ENCODE peak calls at places on chromosomes 16 and 17, in ten cellular contexts. Z, Q, L, V, U, K, P, E, I and R are unnamed samples.

GRCh38 chr17:16027708-16028584 is 28.3 kb downstream of the TTC19 start:
- DNase-seq in Q (no peak), E (peak; percentile 93), I (no peak), K (peak; percentile 10), Z (peak; percentile 84), U (no peak), L (peak; percentile 32), P (no peak), V (peak; percentile 98), R (no peak)

GRCh38 chr17:50923611-50924010 is 57.5 kb upstream of the TOB1 start:
- DNase-seq in Q (no peak), I (no peak), L (no peak), Z (no peak), K (no peak), U (peak; percentile 56), P (no peak), E (no peak), V (no peak), R (no peak)

GRCh38 chr17:81365148-81365600 is 30.1 kb upstream of the BAHCC1 start:
- DNase-seq in K (no peak), Q (no peak), P (peak; percentile 45), U (no peak), E (peak; percentile 74), Z (peak; percentile 78), I (peak; percentile 62), V (peak; percentile 82), L (peak; percentile 29), R (peak; percentile 86)

GRCh38 chr17:37488009-37488604 is 1.6 kb upstream of the DUSP14 start:
- DNase-seq in I (no peak), Q (no peak), V (peak; percentile 96), P (peak; percentile 79), U (peak; percentile 9), K (no peak), L (no peak), E (peak; percentile 96), Z (peak; percentile 96), R (no peak)

GRCh38 chr17:79633937-79634813 is 23.3 kb upstream of the RBFOX3 start:
- DNase-seq in V (no peak), I (no peak), Q (peak; percentile 6), P (no peak), Z (no peak), L (no peak), K (no peak), E (no peak), U (no peak), R (peak; percentile 26)

GRCh38 chr17:80263253-80264047 is 2.8 kb downstream of the RNF213 start:
- DNase-seq in I (peak; percentile 86), P (peak; percentile 85), V (peak; percentile 84), U (peak; percentile 52), E (peak; percentile 65), Z (peak; percentile 89), L (peak; percentile 85), K (peak; percentile 74), Q (peak; percentile 75), R (peak; percentile 97)

GRCh38 chr17:67546578-67547527 is 169.8 kb downstream of the PITPNC1 start:
- DNase-seq in P (no peak), U (no peak), K (no peak), V (no peak), Z (peak; percentile 86), L (no peak), Q (peak; percentile 60), I (no peak), E (no peak), R (peak; percentile 59)

GRCh38 chr16:78425957-78426590 is 326.6 kb downstream of the WWOX start:
- DNase-seq in Q (no peak), Z (no peak), K (no peak), P (no peak), U (no peak), I (no peak), L (no peak), V (no peak), E (no peak), R (no peak)

GRCh38 chr16:69195371-69196029 is 8.5 kb downstream of the SNTB2 start:
- DNase-seq in Z (no peak), P (peak; percentile 83), K (no peak), L (no peak), E (no peak), Q (no peak), V (no peak), U (no peak), I (no peak), R (no peak)

GRCh38 chr17:58493506-58493905 is 5.3 kb upstream of the HSF5 start:
- DNase-seq in E (no peak), P (no peak), U (no peak), Z (no peak), I (no peak), L (no peak), K (no peak), V (no peak), Q (no peak), R (no peak)

GRCh38 chr16:10776280-10776679 is 32.6 kb downstream of the NUBP1 start:
- DNase-seq in P (no peak), E (no peak), K (no peak), Q (no peak), V (no peak), Z (no peak), L (no peak), U (no peak), I (no peak), R (no peak)

GRCh38 chr16:11101695-11102522 is 154.1 kb downstream of the SOCS1 start:
- DNase-seq in K (no peak), V (no peak), Q (no peak), L (no peak), P (no peak), E (no peak), U (no peak), I (no peak), Z (peak; percentile 87), R (peak; percentile 10)

GRCh38 chr17:72399608-72400487 is 279.0 kb downstream of the SOX9 start:
- DNase-seq in Q (no peak), Z (no peak), U (no peak), V (no peak), L (no peak), E (no peak), I (no peak), P (peak; percentile 50), K (no peak), R (no peak)

GRCh38 chr16:24309222-24309905 is 53.2 kb downstream of the CACNG3 start:
- DNase-seq in Q (no peak), I (no peak), K (no peak), E (peak; percentile 4), V (peak; percentile 52), U (no peak), P (peak; percentile 37), Z (peak; percentile 15), L (peak; percentile 6), R (no peak)

GRCh38 chr16:3049921-3050481 is 3.6 kb downstream of the MMP25 start:
- DNase-seq in I (no peak), E (no peak), P (no peak), Z (no peak), Q (no peak), V (no peak), L (no peak), U (no peak), K (no peak), R (no peak)

GRCh38 chr17:52606098-52606497 is 447.6 kb upstream of the CA10 start:
- DNase-seq in U (no peak), E (peak; percentile 40), I (no peak), L (no peak), K (no peak), Z (peak; percentile 58), P (no peak), Q (no peak), V (peak; percentile 5), R (no peak)

GRCh38 chr17:78888911-78889496 is 14.0 kb downstream of the CEP295NL start:
- DNase-seq in L (no peak), K (no peak), Q (no peak), P (no peak), Z (no peak), V (no peak), U (peak; percentile 88), E (no peak), I (no peak), R (peak; percentile 51)

GRCh38 chr17:64281962-64282752 is 19.1 kb upstream of the TEX2 start:
- DNase-seq in V (peak; percentile 86), K (no peak), L (peak; percentile 62), Q (peak; percentile 38), E (peak; percentile 47), U (peak; percentile 77), Z (peak; percentile 89), I (peak; percentile 52), P (peak; percentile 36), R (peak; percentile 67)

GRCh38 chr16:83967838-83968482 is at the start of gene NECAB2:
- DNase-seq in E (no peak), I (no peak), V (peak; percentile 59), Z (peak; percentile 47), L (peak; percentile 27), Q (peak; percentile 62), P (no peak), U (peak; percentile 52), K (no peak), R (peak; percentile 67)